ENCODE peak calls at places on chromosomes 16 and 17, in eight cellular contexts. One of them, this sample, is unnamed.

GRCh38 chr17:64694207-64694606 is 32.1 kb upstream of the SMURF2 start:
- DNase-seq in fibroblast of gingiva: peak; percentile 68
- DNase-seq in left ventricle myocardium superior: peak; percentile 63
- DNase-seq in activated CD4-positive, alpha-beta T cell treated with anti-CD3 and anti-CD28 coated beads, Interleukin-2, amount 10 ng/mL, durations not matched to agents 7 days and 5 days: no peak
- DNase-seq in left lung: peak; percentile 83
- DNase-seq in pancreas: no peak
- DNase-seq in iPS DF 6.9: no peak
- DNase-seq in NCI-H510A treated with DMSO at 0.1 percent for 48 hours: no peak
- DNase-seq in this sample: no peak

GRCh38 chr17:72472116-72472515 is 351.3 kb downstream of the SOX9 start:
- DNase-seq in fibroblast of gingiva: no peak
- DNase-seq in left ventricle myocardium superior: no peak
- DNase-seq in activated CD4-positive, alpha-beta T cell treated with anti-CD3 and anti-CD28 coated beads, Interleukin-2, amount 10 ng/mL, durations not matched to agents 7 days and 5 days: no peak
- DNase-seq in left lung: no peak
- DNase-seq in pancreas: no peak
- DNase-seq in iPS DF 6.9: no peak
- DNase-seq in NCI-H510A treated with DMSO at 0.1 percent for 48 hours: peak; percentile 80
- DNase-seq in this sample: no peak

GRCh38 chr17:5745091-5745820 is 160.9 kb upstream of the NLRP1 start:
- DNase-seq in fibroblast of gingiva: no peak
- DNase-seq in left ventricle myocardium superior: no peak
- DNase-seq in activated CD4-positive, alpha-beta T cell treated with anti-CD3 and anti-CD28 coated beads, Interleukin-2, amount 10 ng/mL, durations not matched to agents 7 days and 5 days: no peak
- DNase-seq in left lung: no peak
- DNase-seq in pancreas: no peak
- DNase-seq in iPS DF 6.9: no peak
- DNase-seq in NCI-H510A treated with DMSO at 0.1 percent for 48 hours: no peak
- DNase-seq in this sample: no peak

GRCh38 chr17:18037482-18037881 is 1.5 kb downstream of the ATPAF2 start:
- DNase-seq in fibroblast of gingiva: no peak
- DNase-seq in left ventricle myocardium superior: no peak
- DNase-seq in activated CD4-positive, alpha-beta T cell treated with anti-CD3 and anti-CD28 coated beads, Interleukin-2, amount 10 ng/mL, durations not matched to agents 7 days and 5 days: no peak
- DNase-seq in left lung: no peak
- DNase-seq in pancreas: no peak
- DNase-seq in iPS DF 6.9: no peak
- DNase-seq in NCI-H510A treated with DMSO at 0.1 percent for 48 hours: no peak
- DNase-seq in this sample: no peak

GRCh38 chr17:62162898-62163297 is 97.8 kb upstream of the MED13 start:
- DNase-seq in fibroblast of gingiva: no peak
- DNase-seq in left ventricle myocardium superior: no peak
- DNase-seq in activated CD4-positive, alpha-beta T cell treated with anti-CD3 and anti-CD28 coated beads, Interleukin-2, amount 10 ng/mL, durations not matched to agents 7 days and 5 days: no peak
- DNase-seq in left lung: no peak
- DNase-seq in pancreas: no peak
- DNase-seq in iPS DF 6.9: no peak
- DNase-seq in NCI-H510A treated with DMSO at 0.1 percent for 48 hours: no peak
- DNase-seq in this sample: no peak

GRCh38 chr17:63986842-63987615 is 11.1 kb upstream of the PRR29 start:
- DNase-seq in fibroblast of gingiva: no peak
- DNase-seq in left ventricle myocardium superior: peak; percentile 26
- DNase-seq in activated CD4-positive, alpha-beta T cell treated with anti-CD3 and anti-CD28 coated beads, Interleukin-2, amount 10 ng/mL, durations not matched to agents 7 days and 5 days: no peak
- DNase-seq in left lung: no peak
- DNase-seq in pancreas: no peak
- DNase-seq in iPS DF 6.9: no peak
- DNase-seq in NCI-H510A treated with DMSO at 0.1 percent for 48 hours: peak; percentile 69
- DNase-seq in this sample: no peak

GRCh38 chr16:63187638-63188037 is 1151.4 kb upstream of the CDH8 start:
- DNase-seq in fibroblast of gingiva: no peak
- DNase-seq in left ventricle myocardium superior: no peak
- DNase-seq in activated CD4-positive, alpha-beta T cell treated with anti-CD3 and anti-CD28 coated beads, Interleukin-2, amount 10 ng/mL, durations not matched to agents 7 days and 5 days: no peak
- DNase-seq in left lung: no peak
- DNase-seq in pancreas: no peak
- DNase-seq in iPS DF 6.9: no peak
- DNase-seq in NCI-H510A treated with DMSO at 0.1 percent for 48 hours: no peak
- DNase-seq in this sample: no peak

GRCh38 chr17:82070611-82071010 is 5.0 kb upstream of the DUS1L start:
- DNase-seq in fibroblast of gingiva: no peak
- DNase-seq in left ventricle myocardium superior: no peak
- DNase-seq in activated CD4-positive, alpha-beta T cell treated with anti-CD3 and anti-CD28 coated beads, Interleukin-2, amount 10 ng/mL, durations not matched to agents 7 days and 5 days: no peak
- DNase-seq in left lung: no peak
- DNase-seq in pancreas: no peak
- DNase-seq in iPS DF 6.9: no peak
- DNase-seq in NCI-H510A treated with DMSO at 0.1 percent for 48 hours: no peak
- DNase-seq in this sample: no peak

GRCh38 chr17:9875441-9875840 is 29.6 kb downstream of the RCVRN start:
- DNase-seq in fibroblast of gingiva: no peak
- DNase-seq in left ventricle myocardium superior: no peak
- DNase-seq in activated CD4-positive, alpha-beta T cell treated with anti-CD3 and anti-CD28 coated beads, Interleukin-2, amount 10 ng/mL, durations not matched to agents 7 days and 5 days: no peak
- DNase-seq in left lung: no peak
- DNase-seq in pancreas: no peak
- DNase-seq in iPS DF 6.9: no peak
- DNase-seq in NCI-H510A treated with DMSO at 0.1 percent for 48 hours: no peak
- DNase-seq in this sample: no peak

GRCh38 chr17:81094744-81095607 is 60.0 kb downstream of the BAIAP2 start:
- DNase-seq in fibroblast of gingiva: peak; percentile 98
- DNase-seq in left ventricle myocardium superior: no peak
- DNase-seq in activated CD4-positive, alpha-beta T cell treated with anti-CD3 and anti-CD28 coated beads, Interleukin-2, amount 10 ng/mL, durations not matched to agents 7 days and 5 days: peak; percentile 88
- DNase-seq in left lung: peak; percentile 83
- DNase-seq in pancreas: peak; percentile 71
- DNase-seq in iPS DF 6.9: no peak
- DNase-seq in NCI-H510A treated with DMSO at 0.1 percent for 48 hours: peak; percentile 58
- DNase-seq in this sample: peak; percentile 59

GRCh38 chr16:72400257-72401078 is 228.5 kb upstream of the PMFBP1 start:
- DNase-seq in fibroblast of gingiva: peak; percentile 65
- DNase-seq in left ventricle myocardium superior: no peak
- DNase-seq in activated CD4-positive, alpha-beta T cell treated with anti-CD3 and anti-CD28 coated beads, Interleukin-2, amount 10 ng/mL, durations not matched to agents 7 days and 5 days: peak; percentile 35
- DNase-seq in left lung: no peak
- DNase-seq in pancreas: no peak
- DNase-seq in iPS DF 6.9: peak; percentile 60
- DNase-seq in NCI-H510A treated with DMSO at 0.1 percent for 48 hours: peak; percentile 27
- DNase-seq in this sample: no peak

GRCh38 chr17:1486802-1487695 is 5.4 kb downstream of the MYO1C start:
- DNase-seq in fibroblast of gingiva: peak; percentile 88
- DNase-seq in left ventricle myocardium superior: peak; percentile 86
- DNase-seq in activated CD4-positive, alpha-beta T cell treated with anti-CD3 and anti-CD28 coated beads, Interleukin-2, amount 10 ng/mL, durations not matched to agents 7 days and 5 days: peak; percentile 51
- DNase-seq in left lung: peak; percentile 85
- DNase-seq in pancreas: peak; percentile 75
- DNase-seq in iPS DF 6.9: no peak
- DNase-seq in NCI-H510A treated with DMSO at 0.1 percent for 48 hours: no peak
- DNase-seq in this sample: no peak

GRCh38 chr17:13337864-13338371 is 263.8 kb downstream of the HS3ST3A1 start:
- DNase-seq in fibroblast of gingiva: peak; percentile 70
- DNase-seq in left ventricle myocardium superior: no peak
- DNase-seq in activated CD4-positive, alpha-beta T cell treated with anti-CD3 and anti-CD28 coated beads, Interleukin-2, amount 10 ng/mL, durations not matched to agents 7 days and 5 days: peak; percentile 9
- DNase-seq in left lung: no peak
- DNase-seq in pancreas: no peak
- DNase-seq in iPS DF 6.9: no peak
- DNase-seq in NCI-H510A treated with DMSO at 0.1 percent for 48 hours: peak; percentile 24
- DNase-seq in this sample: no peak

GRCh38 chr16:35687071-35687470 is 2227.7 kb downstream of the TP53TG3F start:
- DNase-seq in fibroblast of gingiva: no peak
- DNase-seq in left ventricle myocardium superior: no peak
- DNase-seq in activated CD4-positive, alpha-beta T cell treated with anti-CD3 and anti-CD28 coated beads, Interleukin-2, amount 10 ng/mL, durations not matched to agents 7 days and 5 days: no peak
- DNase-seq in left lung: no peak
- DNase-seq in pancreas: no peak
- DNase-seq in iPS DF 6.9: no peak
- DNase-seq in NCI-H510A treated with DMSO at 0.1 percent for 48 hours: no peak
- DNase-seq in this sample: no peak

GRCh38 chr17:33202011-33202410 is 91.1 kb downstream of the ASIC2 start:
- DNase-seq in fibroblast of gingiva: no peak
- DNase-seq in left ventricle myocardium superior: no peak
- DNase-seq in activated CD4-positive, alpha-beta T cell treated with anti-CD3 and anti-CD28 coated beads, Interleukin-2, amount 10 ng/mL, durations not matched to agents 7 days and 5 days: no peak
- DNase-seq in left lung: no peak
- DNase-seq in pancreas: no peak
- DNase-seq in iPS DF 6.9: no peak
- DNase-seq in NCI-H510A treated with DMSO at 0.1 percent for 48 hours: no peak
- DNase-seq in this sample: no peak

GRCh38 chr16:87344931-87345631 is 27.9 kb upstream of the C16orf95 start:
- DNase-seq in fibroblast of gingiva: no peak
- DNase-seq in left ventricle myocardium superior: no peak
- DNase-seq in activated CD4-positive, alpha-beta T cell treated with anti-CD3 and anti-CD28 coated beads, Interleukin-2, amount 10 ng/mL, durations not matched to agents 7 days and 5 days: peak; percentile 70
- DNase-seq in left lung: peak; percentile 63
- DNase-seq in pancreas: no peak
- DNase-seq in iPS DF 6.9: no peak
- DNase-seq in NCI-H510A treated with DMSO at 0.1 percent for 48 hours: peak; percentile 49
- DNase-seq in this sample: no peak

GRCh38 chr16:83742520-83742919 is 65.3 kb upstream of the HSBP1 start:
- DNase-seq in fibroblast of gingiva: no peak
- DNase-seq in left ventricle myocardium superior: no peak
- DNase-seq in activated CD4-positive, alpha-beta T cell treated with anti-CD3 and anti-CD28 coated beads, Interleukin-2, amount 10 ng/mL, durations not matched to agents 7 days and 5 days: no peak
- DNase-seq in left lung: no peak
- DNase-seq in pancreas: no peak
- DNase-seq in iPS DF 6.9: no peak
- DNase-seq in NCI-H510A treated with DMSO at 0.1 percent for 48 hours: no peak
- DNase-seq in this sample: no peak

GRCh38 chr17:68972119-68972704 is 17.0 kb upstream of the ABCA8 start:
- DNase-seq in fibroblast of gingiva: peak; percentile 34
- DNase-seq in left ventricle myocardium superior: no peak
- DNase-seq in activated CD4-positive, alpha-beta T cell treated with anti-CD3 and anti-CD28 coated beads, Interleukin-2, amount 10 ng/mL, durations not matched to agents 7 days and 5 days: no peak
- DNase-seq in left lung: no peak
- DNase-seq in pancreas: no peak
- DNase-seq in iPS DF 6.9: no peak
- DNase-seq in NCI-H510A treated with DMSO at 0.1 percent for 48 hours: peak; percentile 11
- DNase-seq in this sample: no peak

GRCh38 chr17:61466246-61466645 is 14.0 kb downstream of the TBX4 start:
- DNase-seq in fibroblast of gingiva: no peak
- DNase-seq in left ventricle myocardium superior: no peak
- DNase-seq in activated CD4-positive, alpha-beta T cell treated with anti-CD3 and anti-CD28 coated beads, Interleukin-2, amount 10 ng/mL, durations not matched to agents 7 days and 5 days: no peak
- DNase-seq in left lung: no peak
- DNase-seq in pancreas: no peak
- DNase-seq in iPS DF 6.9: no peak
- DNase-seq in NCI-H510A treated with DMSO at 0.1 percent for 48 hours: no peak
- DNase-seq in this sample: no peak

GRCh38 chr17:51057534-51057933 is 63.1 kb downstream of the SPAG9 start:
- DNase-seq in fibroblast of gingiva: no peak
- DNase-seq in left ventricle myocardium superior: no peak
- DNase-seq in activated CD4-positive, alpha-beta T cell treated with anti-CD3 and anti-CD28 coated beads, Interleukin-2, amount 10 ng/mL, durations not matched to agents 7 days and 5 days: no peak
- DNase-seq in left lung: no peak
- DNase-seq in pancreas: no peak
- DNase-seq in iPS DF 6.9: no peak
- DNase-seq in NCI-H510A treated with DMSO at 0.1 percent for 48 hours: no peak
- DNase-seq in this sample: no peak

GRCh38 chr16:11417487-11417886 is 72.2 kb downstream of the RMI2 start:
- DNase-seq in fibroblast of gingiva: no peak
- DNase-seq in left ventricle myocardium superior: peak; percentile 80
- DNase-seq in activated CD4-positive, alpha-beta T cell treated with anti-CD3 and anti-CD28 coated beads, Interleukin-2, amount 10 ng/mL, durations not matched to agents 7 days and 5 days: no peak
- DNase-seq in left lung: no peak
- DNase-seq in pancreas: no peak
- DNase-seq in iPS DF 6.9: no peak
- DNase-seq in NCI-H510A treated with DMSO at 0.1 percent for 48 hours: no peak
- DNase-seq in this sample: no peak

GRCh38 chr16:53600076-53600475 is 97.1 kb upstream of the AKTIP start:
- DNase-seq in fibroblast of gingiva: peak; percentile 66
- DNase-seq in left ventricle myocardium superior: no peak
- DNase-seq in activated CD4-positive, alpha-beta T cell treated with anti-CD3 and anti-CD28 coated beads, Interleukin-2, amount 10 ng/mL, durations not matched to agents 7 days and 5 days: no peak
- DNase-seq in left lung: no peak
- DNase-seq in pancreas: no peak
- DNase-seq in iPS DF 6.9: no peak
- DNase-seq in NCI-H510A treated with DMSO at 0.1 percent for 48 hours: no peak
- DNase-seq in this sample: no peak

GRCh38 chr16:87830673-87831420 is 38.5 kb downstream of the SLC7A5 start:
- DNase-seq in fibroblast of gingiva: no peak
- DNase-seq in left ventricle myocardium superior: no peak
- DNase-seq in activated CD4-positive, alpha-beta T cell treated with anti-CD3 and anti-CD28 coated beads, Interleukin-2, amount 10 ng/mL, durations not matched to agents 7 days and 5 days: no peak
- DNase-seq in left lung: no peak
- DNase-seq in pancreas: no peak
- DNase-seq in iPS DF 6.9: no peak
- DNase-seq in NCI-H510A treated with DMSO at 0.1 percent for 48 hours: no peak
- DNase-seq in this sample: no peak

GRCh38 chr16:19396555-19397011 is 21.1 kb upstream of the TMC5 start:
- DNase-seq in fibroblast of gingiva: no peak
- DNase-seq in left ventricle myocardium superior: no peak
- DNase-seq in activated CD4-positive, alpha-beta T cell treated with anti-CD3 and anti-CD28 coated beads, Interleukin-2, amount 10 ng/mL, durations not matched to agents 7 days and 5 days: no peak
- DNase-seq in left lung: peak; percentile 44
- DNase-seq in pancreas: no peak
- DNase-seq in iPS DF 6.9: no peak
- DNase-seq in NCI-H510A treated with DMSO at 0.1 percent for 48 hours: peak; percentile 100
- DNase-seq in this sample: no peak

GRCh38 chr16:88076211-88076931 is 125.1 kb downstream of the BANP start:
- DNase-seq in fibroblast of gingiva: no peak
- DNase-seq in left ventricle myocardium superior: peak; percentile 26
- DNase-seq in activated CD4-positive, alpha-beta T cell treated with anti-CD3 and anti-CD28 coated beads, Interleukin-2, amount 10 ng/mL, durations not matched to agents 7 days and 5 days: no peak
- DNase-seq in left lung: no peak
- DNase-seq in pancreas: peak; percentile 54
- DNase-seq in iPS DF 6.9: no peak
- DNase-seq in NCI-H510A treated with DMSO at 0.1 percent for 48 hours: no peak
- DNase-seq in this sample: no peak

GRCh38 chr17:82076018-82076784 is 10.6 kb upstream of the DUS1L start:
- DNase-seq in fibroblast of gingiva: no peak
- DNase-seq in left ventricle myocardium superior: no peak
- DNase-seq in activated CD4-positive, alpha-beta T cell treated with anti-CD3 and anti-CD28 coated beads, Interleukin-2, amount 10 ng/mL, durations not matched to agents 7 days and 5 days: no peak
- DNase-seq in left lung: no peak
- DNase-seq in pancreas: no peak
- DNase-seq in iPS DF 6.9: no peak
- DNase-seq in NCI-H510A treated with DMSO at 0.1 percent for 48 hours: no peak
- DNase-seq in this sample: no peak

GRCh38 chr17:47831934-47832327 is 461 bp downstream of the LRRC46 start:
- DNase-seq in fibroblast of gingiva: no peak
- DNase-seq in left ventricle myocardium superior: no peak
- DNase-seq in activated CD4-positive, alpha-beta T cell treated with anti-CD3 and anti-CD28 coated beads, Interleukin-2, amount 10 ng/mL, durations not matched to agents 7 days and 5 days: no peak
- DNase-seq in left lung: no peak
- DNase-seq in pancreas: no peak
- DNase-seq in iPS DF 6.9: no peak
- DNase-seq in NCI-H510A treated with DMSO at 0.1 percent for 48 hours: no peak
- DNase-seq in this sample: peak; percentile 33

GRCh38 chr17:40952675-40953074 is 14.1 kb downstream of the KRT39 start:
- DNase-seq in fibroblast of gingiva: peak; percentile 95
- DNase-seq in left ventricle myocardium superior: no peak
- DNase-seq in activated CD4-positive, alpha-beta T cell treated with anti-CD3 and anti-CD28 coated beads, Interleukin-2, amount 10 ng/mL, durations not matched to agents 7 days and 5 days: no peak
- DNase-seq in left lung: no peak
- DNase-seq in pancreas: no peak
- DNase-seq in iPS DF 6.9: no peak
- DNase-seq in NCI-H510A treated with DMSO at 0.1 percent for 48 hours: no peak
- DNase-seq in this sample: no peak